ENCODE peak calls at places on chromosome 6, in ten cellular contexts. H, F, V, D, N, W, L, T, C and A are unnamed samples.
A peak's percentile ranks its signal among the peaks of the same experiment; 100 is the strongest.

GRCh38 chr6:123022980-123023379 is 26.9 kb downstream of the CLVS2 start:
- DNase-seq in V (no peak), L (no peak), N (no peak), C (peak; percentile 0), F (no peak), D (no peak), T (no peak), W (no peak), H (no peak), A (no peak)

GRCh38 chr6:169566319-169566718 is 135.5 kb downstream of the WDR27 start:
- DNase-seq in D (no peak), L (no peak), F (no peak), W (no peak), C (no peak), T (no peak), H (no peak), N (no peak), V (no peak), A (no peak)

GRCh38 chr6:30329331-30329730 is 2.6 kb downstream of the TRIM39 start:
- DNase-seq in V (no peak), F (no peak), L (no peak), H (no peak), W (peak; percentile 90), C (no peak), T (peak; percentile 83), N (peak; percentile 37), D (no peak), A (no peak)

GRCh38 chr6:113695506-113695905 is 161.6 kb upstream of the MARCKS start:
- DNase-seq in N (no peak), H (peak; percentile 70), L (no peak), C (no peak), T (no peak), D (no peak), V (no peak), W (no peak), F (no peak), A (no peak)

GRCh38 chr6:63316113-63316512 is 3.7 kb downstream of the LGSN start:
- DNase-seq in L (no peak), W (no peak), C (no peak), D (no peak), H (no peak), T (no peak), V (no peak), F (no peak), N (no peak), A (no peak)

GRCh38 chr6:48449002-48449401 is 338.0 kb upstream of the PTCHD4 start:
- DNase-seq in C (no peak), D (no peak), T (no peak), F (no peak), N (no peak), L (no peak), W (no peak), V (no peak), H (peak; percentile 3), A (no peak)

GRCh38 chr6:166007349-166008263 is 160.0 kb downstream of the TBXT start:
- DNase-seq in T (no peak), W (no peak), D (peak; percentile 74), F (peak; percentile 56), N (peak; percentile 68), V (no peak), L (no peak), H (peak; percentile 80), C (peak; percentile 79), A (no peak)

GRCh38 chr6:118553132-118553531 is 5.0 kb downstream of the PLN start:
- DNase-seq in L (no peak), N (no peak), C (no peak), H (no peak), T (no peak), D (no peak), V (no peak), F (no peak), W (no peak), A (no peak)

GRCh38 chr6:149031545-149032317 is 284.9 kb downstream of the UST start:
- DNase-seq in W (no peak), T (no peak), L (no peak), D (peak; percentile 64), C (peak; percentile 93), V (no peak), H (peak; percentile 96), F (no peak), N (no peak), A (peak; percentile 72)

GRCh38 chr6:159059099-159059498 is 14.3 kb upstream of the TAGAP start:
- DNase-seq in L (no peak), C (no peak), T (no peak), H (no peak), F (no peak), W (no peak), V (no peak), D (no peak), N (no peak), A (no peak)
- H3K27me3 ChIP-seq in L (no peaks in the 10 kb centered on the region), C (peaks cover 12% of the 10 kb centered on the region), T (no peaks in the 10 kb centered on the region), H (peaks cover 7% of the 10 kb centered on the region), F (no peaks in the 10 kb centered on the region), W (no peaks in the 10 kb centered on the region), V (no peaks in the 10 kb centered on the region), D (no peaks in the 10 kb centered on the region), N (peaks cover 4% of the 10 kb centered on the region), A (no peaks in the 10 kb centered on the region)

GRCh38 chr6:25727028-25727427 is 27.5 kb upstream of the SLC17A4 start:
- DNase-seq in C (no peak), N (no peak), F (no peak), D (no peak), V (no peak), T (no peak), W (no peak), L (no peak), H (no peak), A (no peak)

GRCh38 chr6:25732468-25733198 is 21.9 kb upstream of the SLC17A4 start:
- DNase-seq in T (peak; percentile 60), N (no peak), F (no peak), D (no peak), W (no peak), C (no peak), V (no peak), L (no peak), H (no peak), A (no peak)
- TF ChIP-seq CTCF in T (no peak), N (no peak), F (no peak), D (no peak), W (no peak), C (no peak), V (no peak), L (no peak), H (no peak), A (no peak)

GRCh38 chr6:35372633-35373032 is 30.3 kb downstream of the PPARD start:
- DNase-seq in C (no peak), F (no peak), N (no peak), W (no peak), V (no peak), T (no peak), L (no peak), D (no peak), H (no peak), A (no peak)

GRCh38 chr6:35371494-35372262 is 29.3 kb downstream of the PPARD start:
- DNase-seq in F (no peak), N (no peak), H (no peak), C (no peak), L (no peak), V (no peak), W (no peak), T (no peak), D (no peak), A (no peak)

GRCh38 chr6:35370799-35371493 is 28.6 kb downstream of the PPARD start:
- DNase-seq in T (no peak), C (peak; percentile 24), W (peak; percentile 79), D (no peak), N (peak; percentile 41), F (peak; percentile 27), V (no peak), L (no peak), H (no peak), A (no peak)

GRCh38 chr6:35368038-35368887 is 25.9 kb downstream of the PPARD start:
- DNase-seq in V (no peak), T (no peak), N (no peak), L (no peak), F (no peak), H (peak; percentile 84), W (no peak), C (peak; percentile 51), D (no peak), A (peak; percentile 29)

DNA sequence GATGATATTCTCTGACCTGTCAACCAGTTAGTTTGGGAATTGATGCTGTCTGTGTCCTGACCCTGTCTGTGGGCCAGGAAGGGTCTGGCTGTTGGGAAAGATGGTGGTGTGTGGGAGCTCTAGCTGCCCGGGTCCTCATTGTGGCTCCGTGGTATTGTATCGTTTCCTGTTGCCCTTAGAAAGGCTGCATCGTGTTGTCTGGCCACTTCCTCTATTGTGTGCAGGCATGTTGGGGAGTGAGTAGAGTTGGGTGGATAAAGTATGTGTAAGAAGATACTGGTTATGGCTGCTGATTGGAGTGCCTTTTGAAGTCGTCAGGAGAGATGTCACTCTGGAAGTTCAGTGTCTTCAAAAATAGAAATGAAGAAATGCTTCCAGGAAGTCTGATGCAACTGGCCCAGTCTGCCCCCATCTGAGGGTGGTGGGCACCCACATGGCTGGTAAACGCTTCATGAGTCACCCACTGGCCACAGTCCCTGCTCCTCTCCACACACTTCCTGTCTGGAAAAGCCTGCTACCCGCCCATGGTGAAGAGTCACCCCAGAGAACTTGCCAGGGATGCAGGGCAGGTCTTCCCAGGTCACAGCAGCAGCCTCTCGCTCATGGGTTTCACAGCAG is 27.9 kb downstream of the PPARD start:
- DNase-seq in C (peak; percentile 87), F (peak; percentile 52), V (peak; percentile 89), L (peak; percentile 78), T (peak; percentile 85), N (peak; percentile 76), D (peak; percentile 49), W (peak; percentile 81), H (peak; percentile 97), A (peak; percentile 40)
- H3K4me3 ChIP-seq in C (no peak overlapping the region), F (no peak overlapping the region), V (no peak overlapping the region), L (no peak overlapping the region), T (no peak overlapping the region), N (no peak overlapping the region), D (no peak overlapping the region), W (no peak overlapping the region), H (no peak overlapping the region), A (no peak overlapping the region)

GRCh38 chr6:41372526-41373366 is 37.3 kb downstream of the NCR2 start:
- DNase-seq in C (no peak), F (no peak), W (no peak), V (no peak), H (no peak), L (no peak), N (no peak), T (no peak), D (no peak), A (no peak)

GRCh38 chr6:41374618-41375590 is 39.5 kb downstream of the NCR2 start:
- DNase-seq in C (no peak), F (no peak), W (no peak), H (no peak), D (no peak), T (no peak), N (no peak), V (no peak), L (no peak), A (no peak)

GRCh38 chr6:41371992-41372525 is 36.7 kb downstream of the NCR2 start:
- DNase-seq in T (peak; percentile 80), N (peak; percentile 26), C (no peak), W (no peak), F (no peak), L (no peak), H (peak; percentile 32), D (no peak), V (no peak), A (peak; percentile 22)

GRCh38 chr6:41373919-41374617 is 38.7 kb downstream of the NCR2 start:
- DNase-seq in W (no peak), N (no peak), C (no peak), V (no peak), H (peak; percentile 15), L (no peak), D (no peak), F (no peak), T (no peak), A (peak; percentile 18)

GRCh38 chr6:41373367-41373918 is 38.0 kb downstream of the NCR2 start:
- DNase-seq in N (no peak), D (no peak), H (no peak), V (no peak), W (no peak), C (no peak), F (no peak), L (no peak), T (no peak), A (no peak)
- H3K27me3 ChIP-seq in N (peaks cover 65% of the 10 kb centered on the region), D (peaks cover 8% of the 10 kb centered on the region), H (peaks cover 51% of the 10 kb centered on the region), V (peaks cover 4% of the 10 kb centered on the region), W (peaks cover 58% of the 10 kb centered on the region), C (peaks cover 72% of the 10 kb centered on the region), F (peaks cover 88% of the 10 kb centered on the region), L (peaks cover 38% of the 10 kb centered on the region), T (peaks cover 99% of the 10 kb centered on the region), A (peaks cover 10% of the 10 kb centered on the region)